ENCODE peak calls at places on chromosomes 4 and X, in four cellular contexts. A is fibroblast of lung, O is A549, R is astrocyte. Z is an unnamed sample. For H3K4me1, the result is how much of the 10 kb centered on the place peaks cover.

GRCh38 chr4:87309625-87310024 is 13.1 kb downstream of the HSD17B13 start:
- DNase-seq in R (no peak), A (no peak), O (no peak), Z (no peak)

GRCh38 chr4:113378836-113379235 is 329.4 kb downstream of the ANK2 start:
- DNase-seq in A (no peak), R (no peak), O (no peak), Z (no peak)

GRCh38 chr4:3257125-3257690 is 8.2 kb downstream of the MSANTD1 start:
- DNase-seq in R (no peak), A (no peak), O (no peak), Z (peak)

GRCh38 chrX:34877451-34877850 is 65.1 kb upstream of the FAM47B start:
- DNase-seq in R (peak), O (no peak), A (peak), Z (no peak)

GRCh38 chrX:2572740-2573139 is 72.0 kb upstream of the DHRSX start:
- DNase-seq in O (peak), R (no peak), A (peak), Z (no peak)

GRCh38 chr4:36006226-36006625 is 238.1 kb downstream of the ARAP2 start:
- DNase-seq in O (peak), R (peak), A (peak), Z (peak)

GRCh38 chrX:154371771-154372300 is 2.6 kb downstream of the FLNA start:
- DNase-seq in R (no peak), O (no peak), A (no peak), Z (no peak)

GRCh38 chr4:128565565-128566186 is 243.8 kb upstream of the JADE1 start:
- DNase-seq in R (no peak), A (no peak), O (peak), Z (no peak)

GRCh38 chr4:74793757-74794340 is 474 bp downstream of the BTC start:
- DNase-seq in R (no peak), A (peak), O (peak), Z (peak)

GRCh38 chrX:131677655-131678628 is 134.1 kb downstream of the OR13H1 start:
- DNase-seq in R (no peak), O (peak), A (peak), Z (peak)

DNA sequence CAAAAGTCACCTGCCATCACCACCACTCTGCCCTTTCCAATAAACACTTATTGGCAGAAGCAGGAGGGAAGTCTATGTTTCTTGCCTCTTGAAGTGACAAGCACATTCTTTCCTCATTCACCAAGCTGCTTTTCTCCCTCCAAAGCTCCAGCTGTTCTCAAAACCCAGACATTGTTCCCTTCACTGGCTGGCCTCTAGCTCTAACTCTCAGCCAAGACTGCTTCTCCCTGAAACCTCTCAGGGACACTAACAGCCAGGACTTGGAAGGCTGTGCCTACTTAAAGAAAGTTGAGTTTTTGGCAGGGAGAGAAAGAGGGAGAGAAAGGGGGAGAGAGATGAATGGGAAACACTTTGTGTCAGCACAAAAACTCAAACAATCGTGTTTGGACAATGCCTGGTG is 99.6 kb downstream of the COX18 start:
- DNase-seq in O (no peak), A (peak), R (peak), Z (peak)
- H3K27ac ChIP-seq in O (peak), A (no peak), R (no peak), Z (no peak)

GRCh38 chr4:88610771-88611170 is 18.5 kb downstream of the HERC3 start:
- DNase-seq in O (no peak), R (peak), A (peak), Z (no peak)
- H3K4me1 ChIP-seq in O (under half), R (under half), A (under half), Z (half or more)

DNA sequence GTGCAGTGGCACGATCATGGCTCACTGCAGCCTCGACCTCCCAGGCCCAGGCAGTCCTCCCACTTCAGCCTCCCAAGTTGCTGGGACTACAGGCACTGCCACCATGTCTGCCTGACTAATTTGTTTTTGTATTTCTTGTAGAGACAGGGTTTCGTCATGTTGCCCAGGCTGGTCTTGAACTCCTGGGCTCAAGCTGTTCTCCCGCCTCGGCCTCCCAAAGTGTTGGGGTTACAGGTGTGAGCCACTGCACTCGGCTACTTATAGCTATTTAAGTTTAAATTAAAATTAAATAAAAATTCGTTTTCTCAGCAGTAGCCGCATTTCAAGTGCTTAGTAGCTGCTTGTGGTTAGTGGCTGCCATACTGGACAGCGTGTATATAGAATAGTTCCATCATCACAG is 3.5 kb downstream of the SMAD1 start:
- DNase-seq in R (no peak), O (no peak), A (no peak), Z (no peak)
- H3K27ac ChIP-seq in R (no peak), O (no peak), A (no peak), Z (no peak)

GRCh38 chr4:148065069-148065468 is 333.2 kb downstream of the ARHGAP10 start:
- DNase-seq in R (peak), A (peak), O (no peak), Z (peak)
- H3K4me1 ChIP-seq in R (under half), A (under half), O (under half), Z (under half)

GRCh38 chr4:31341601-31342375 is 621.6 kb downstream of the PCDH7 start:
- DNase-seq in O (peak), R (no peak), A (no peak), Z (no peak)
- H3K27ac ChIP-seq in O (no peak), R (no peak), A (no peak), Z (no peak)

Z was measured in mammary epithelial cell.